ENCODE peak calls at places on chromosomes 12 and 14, in four cellular contexts. Y is transverse colon, B is sigmoid colon, S is K562. X is an unnamed sample. For H3K4me1, the result is how much of the 10 kb centered on the place peaks cover.

GRCh38 chr12:19186722-19187661 is 57.5 kb downstream of the PLEKHA5 start:
- DNase-seq in Y (no peak), B (no peak), S (peak), X (no peak)

GRCh38 chr12:13000935-13001724 is 1.1 kb upstream of the HEBP1 start:
- DNase-seq in Y (peak), B (peak), S (peak), X (no peak)

GRCh38 chr12:90991952-90992465 is 12.8 kb downstream of the EPYC start:
- DNase-seq in Y (no peak), B (no peak), S (no peak), X (no peak)

GRCh38 chr14:74459981-74460380 is 33.1 kb downstream of the NPC2 start:
- DNase-seq in Y (no peak), B (no peak), S (no peak), X (no peak)

GRCh38 chr14:100872241-100872640 is 31.3 kb downstream of the RTL1 start:
- DNase-seq in Y (no peak), B (no peak), S (no peak), X (no peak)

GRCh38 chr12:132248439-132249157 is 80.8 kb downstream of the GALNT9 start:
- DNase-seq in Y (no peak), B (no peak), S (no peak), X (no peak)

GRCh38 chr12:88503344-88503743 is 76.9 kb downstream of the KITLG start:
- DNase-seq in Y (no peak), B (no peak), S (no peak), X (no peak)

GRCh38 chr12:56186957-56187356 is 2.3 kb downstream of the SMARCC2 start:
- DNase-seq in Y (no peak), B (no peak), S (no peak), X (no peak)

GRCh38 chr12:13205809-13206559 is 9.5 kb downstream of the EMP1 start:
- DNase-seq in Y (no peak), B (no peak), S (no peak), X (no peak)

GRCh38 chr12:10196210-10196609 is 16.5 kb upstream of the GABARAPL1 start:
- DNase-seq in Y (no peak), B (no peak), S (no peak), X (no peak)

GRCh38 chr14:54252072-54252730 is 144.6 kb upstream of the CDKN3 start:
- DNase-seq in Y (no peak), B (no peak), S (no peak), X (no peak)

GRCh38 chr14:100839573-100840175 is 13.8 kb downstream of the MEG3 start:
- DNase-seq in Y (no peak), B (no peak), S (no peak), X (no peak)

GRCh38 chr12:48969847-48970701 is 1.5 kb downstream of the WNT10B start:
- DNase-seq in Y (no peak), B (no peak), S (peak), X (no peak)

GRCh38 chr14:54890794-54891193 is 11.8 kb downstream of the GCH1 start:
- DNase-seq in Y (no peak), B (no peak), S (no peak), X (no peak)

GRCh38 chr12:114400395-114400794 is 5.5 kb downstream of the TBX5 start:
- DNase-seq in Y (no peak), B (peak), S (no peak), X (no peak)

GRCh38 chr12:52063986-52064649 is 5.7 kb upstream of the ATG101 start:
- DNase-seq in Y (peak), B (peak), S (no peak), X (no peak)

GRCh38 chr14:105439179-105439578 is 19.6 kb downstream of the MTA1 start:
- DNase-seq in Y (no peak), B (no peak), S (no peak), X (no peak)

GRCh38 chr12:9064201-9064814 is 51.4 kb downstream of the A2M start:
- DNase-seq in Y (peak), B (peak), S (no peak), X (no peak)

GRCh38 chr12:72274926-72275325 is 2.8 kb downstream of the TRHDE start:
- DNase-seq in Y (no peak), B (no peak), S (no peak), X (no peak)

GRCh38 chr14:104337381-104337780 is 199.0 kb downstream of the KIF26A start:
- DNase-seq in Y (no peak), B (no peak), S (no peak), X (no peak)

GRCh38 chr12:107567871-107568619 is 117.6 kb upstream of the PWP1 start:
- DNase-seq in Y (no peak), B (no peak), S (no peak), X (no peak)

GRCh38 chr12:66467932-66468331 is 165.6 kb downstream of the HELB start:
- DNase-seq in Y (no peak), B (no peak), S (peak), X (no peak)

GRCh38 chr12:4914720-4915119 is 5.0 kb downstream of the KCNA1 start:
- DNase-seq in Y (no peak), B (no peak), S (no peak), X (no peak)

GRCh38 chr12:47373554-47374150 is 293.9 kb upstream of the AMIGO2 start:
- DNase-seq in Y (no peak), B (no peak), S (no peak), X (no peak)

GRCh38 chr12:108400900-108401480 is 61.9 kb upstream of the CMKLR1 start:
- DNase-seq in Y (no peak), B (no peak), S (no peak), X (no peak)

GRCh38 chr12:42936991-42937390 is 347.4 kb upstream of the PRICKLE1 start:
- DNase-seq in Y (no peak), B (no peak), S (no peak), X (no peak)

GRCh38 chr12:42933461-42934081 is 344.0 kb upstream of the PRICKLE1 start:
- DNase-seq in Y (no peak), B (no peak), S (no peak), X (no peak)

GRCh38 chr12:42935090-42935489 is 345.5 kb upstream of the PRICKLE1 start:
- DNase-seq in Y (no peak), B (no peak), S (no peak), X (no peak)

GRCh38 chr12:42932937-42933336 is 343.4 kb upstream of the PRICKLE1 start:
- DNase-seq in Y (no peak), B (no peak), S (no peak), X (no peak)

GRCh38 chr12:42935756-42936155 is 346.2 kb upstream of the PRICKLE1 start:
- DNase-seq in Y (no peak), B (no peak), S (no peak), X (no peak)
- TF ChIP-seq EP300 in Y (no peak), B (no peak), S (no peak), X (no peak)

GRCh38 chr12:75489187-75489586 is 8.6 kb downstream of the GLIPR1 start:
- DNase-seq in Y (no peak), B (no peak), S (no peak), X (no peak)
- H3K4me1 ChIP-seq in Y (under half), B (under half), S (under half), X (under half)

DNA sequence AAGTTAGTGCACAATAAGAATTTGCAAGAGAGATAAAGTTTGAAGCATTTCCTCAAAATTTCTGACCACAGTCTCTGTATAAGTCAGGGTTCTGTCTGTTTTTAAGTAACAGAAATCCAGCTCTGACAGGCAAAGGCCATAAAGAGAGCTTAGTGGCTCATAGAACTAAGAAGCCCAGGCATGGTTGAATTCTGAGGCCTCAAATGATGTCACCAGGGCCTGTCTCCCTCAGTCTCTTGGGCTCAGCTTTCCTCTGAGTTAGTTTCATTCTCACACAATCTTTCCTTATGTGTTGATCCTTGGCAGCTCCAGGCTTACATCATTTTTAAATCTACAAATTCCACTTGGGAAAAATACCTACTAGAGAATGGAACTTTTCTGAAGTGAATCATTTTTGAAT is 173.4 kb upstream of the ATP2B1 start:
- DNase-seq in Y (no peak), B (no peak), S (no peak), X (no peak)
- TF ChIP-seq EP300 in Y (no peak), B (no peak), S (no peak), X (no peak)

DNA sequence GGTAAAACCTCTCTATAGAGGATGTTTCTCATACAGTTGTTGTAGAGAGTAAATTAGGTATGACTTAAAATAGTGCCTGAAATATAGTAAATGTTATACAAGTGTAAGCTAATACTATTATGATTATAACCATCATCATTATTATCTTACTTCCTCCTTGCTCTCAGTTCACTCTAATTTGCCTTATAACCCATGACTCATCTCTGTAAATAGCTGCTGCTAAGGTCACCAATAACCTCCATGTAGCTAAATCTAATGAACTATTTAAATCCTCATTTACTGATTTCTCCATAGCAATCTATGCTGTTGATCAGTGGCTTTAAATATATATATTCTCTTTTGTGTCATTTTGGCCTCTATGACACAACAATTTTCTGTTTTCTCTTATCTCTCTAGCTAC is 109.6 kb downstream of the RMST start:
- DNase-seq in Y (no peak), B (no peak), S (no peak), X (no peak)
- H3K4me1 ChIP-seq in Y (under half), B (under half), S (under half), X (under half)

DNA sequence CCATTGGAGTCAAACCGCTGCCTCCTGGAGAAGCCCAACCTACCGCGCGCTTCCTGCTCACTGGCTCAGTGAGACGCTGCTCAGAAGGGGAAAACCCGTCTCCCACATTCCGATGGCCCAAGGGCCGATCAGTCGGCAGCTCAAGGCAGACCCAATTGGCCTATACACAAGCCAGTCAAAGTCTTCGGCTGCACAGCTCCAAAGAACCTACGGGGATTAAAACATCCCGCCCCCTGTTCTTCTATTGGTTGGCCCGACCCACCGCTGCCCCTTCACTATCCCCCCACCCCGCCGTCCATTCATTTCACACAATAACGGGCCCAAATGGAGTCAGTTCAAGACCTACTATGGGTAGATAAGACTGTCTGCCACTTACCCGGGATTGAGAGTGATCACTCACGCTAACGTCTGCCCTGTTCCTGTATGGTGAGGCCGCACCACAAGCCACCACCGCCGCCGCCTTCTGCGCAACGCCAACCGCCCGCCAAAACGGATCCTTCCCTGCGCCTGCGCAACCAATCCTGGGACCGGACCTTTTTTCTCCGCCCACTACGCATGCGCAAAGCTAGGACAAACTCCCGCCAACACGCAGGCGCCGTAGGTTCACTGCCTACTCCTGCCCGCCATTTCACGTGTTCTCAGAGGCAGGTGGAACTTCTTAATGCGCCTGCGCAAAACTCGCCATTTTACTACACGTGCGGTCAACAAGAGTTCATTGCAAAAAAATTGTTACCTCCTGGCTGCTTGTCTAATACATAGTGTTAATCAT is at the start of gene CBX5:
- DNase-seq in Y (peak), B (peak), S (peak), X (peak)
- TF ChIP-seq EP300 in Y (no peak), B (no peak), S (no peak), X (no peak)

DNA sequence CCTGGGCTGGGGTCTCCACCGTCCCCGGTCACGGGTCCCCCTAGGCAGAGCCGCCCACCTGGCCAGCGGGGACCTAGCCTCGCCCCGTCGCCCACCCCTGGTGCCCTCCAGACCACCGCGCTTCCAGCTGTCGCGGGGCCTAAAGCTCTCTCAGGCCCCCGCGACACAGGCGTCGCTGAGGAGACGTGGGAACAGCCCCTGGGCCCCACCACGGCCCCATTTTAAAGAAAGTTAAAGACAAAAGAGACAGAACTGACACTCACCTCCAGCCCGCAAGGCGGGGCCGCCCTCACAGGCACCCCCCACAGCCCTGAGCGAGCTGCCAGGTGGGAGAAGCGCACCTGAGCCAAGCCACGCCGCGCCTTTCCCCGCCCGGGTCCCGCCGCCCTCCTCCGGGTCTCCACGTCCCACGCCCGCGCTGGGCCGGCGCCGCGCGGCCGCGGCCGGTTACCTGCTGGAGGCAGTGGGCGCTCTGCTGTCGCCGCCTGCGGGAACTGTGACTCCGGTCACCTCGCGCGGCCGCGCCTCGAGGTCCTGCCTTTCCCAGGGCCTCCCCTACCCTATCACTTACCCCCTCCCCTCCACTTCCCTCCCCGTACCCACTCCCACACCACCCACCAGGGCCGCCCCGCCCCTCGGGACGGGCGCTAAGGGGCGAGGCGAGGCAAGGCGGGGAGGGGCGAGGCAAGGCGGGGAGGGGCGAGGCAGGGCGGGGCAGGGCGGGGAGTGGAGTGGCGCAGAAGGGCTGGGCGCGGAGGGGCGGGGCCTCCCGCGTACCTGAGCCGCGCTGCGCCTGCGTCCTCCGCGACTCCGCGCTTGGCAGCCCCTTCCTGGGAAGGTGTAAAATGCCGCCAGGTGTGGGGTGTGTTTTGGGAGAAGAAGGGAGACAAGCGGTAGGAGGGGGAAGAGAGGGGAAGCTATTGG is 31.2 kb downstream of the TC2N start:
- DNase-seq in Y (peak), B (peak), S (peak), X (no peak)
- H3K4me1 ChIP-seq in Y (under half), B (under half), S (under half), X (under half)

GRCh38 chr14:49769581-49770211 is 1.7 kb downstream of the KLHDC2 start:
- DNase-seq in Y (peak), B (no peak), S (no peak), X (no peak)

GRCh38 chr14:49768301-49769121 is 558 bp downstream of the KLHDC2 start:
- DNase-seq in Y (peak), B (peak), S (peak), X (no peak)

GRCh38 chr14:49769171-49769570 is 1.2 kb downstream of the KLHDC2 start:
- DNase-seq in Y (peak), B (no peak), S (no peak), X (no peak)

GRCh38 chr14:49766839-49767238 is 1.1 kb upstream of the KLHDC2 start:
- DNase-seq in Y (peak), B (no peak), S (no peak), X (no peak)

DNA sequence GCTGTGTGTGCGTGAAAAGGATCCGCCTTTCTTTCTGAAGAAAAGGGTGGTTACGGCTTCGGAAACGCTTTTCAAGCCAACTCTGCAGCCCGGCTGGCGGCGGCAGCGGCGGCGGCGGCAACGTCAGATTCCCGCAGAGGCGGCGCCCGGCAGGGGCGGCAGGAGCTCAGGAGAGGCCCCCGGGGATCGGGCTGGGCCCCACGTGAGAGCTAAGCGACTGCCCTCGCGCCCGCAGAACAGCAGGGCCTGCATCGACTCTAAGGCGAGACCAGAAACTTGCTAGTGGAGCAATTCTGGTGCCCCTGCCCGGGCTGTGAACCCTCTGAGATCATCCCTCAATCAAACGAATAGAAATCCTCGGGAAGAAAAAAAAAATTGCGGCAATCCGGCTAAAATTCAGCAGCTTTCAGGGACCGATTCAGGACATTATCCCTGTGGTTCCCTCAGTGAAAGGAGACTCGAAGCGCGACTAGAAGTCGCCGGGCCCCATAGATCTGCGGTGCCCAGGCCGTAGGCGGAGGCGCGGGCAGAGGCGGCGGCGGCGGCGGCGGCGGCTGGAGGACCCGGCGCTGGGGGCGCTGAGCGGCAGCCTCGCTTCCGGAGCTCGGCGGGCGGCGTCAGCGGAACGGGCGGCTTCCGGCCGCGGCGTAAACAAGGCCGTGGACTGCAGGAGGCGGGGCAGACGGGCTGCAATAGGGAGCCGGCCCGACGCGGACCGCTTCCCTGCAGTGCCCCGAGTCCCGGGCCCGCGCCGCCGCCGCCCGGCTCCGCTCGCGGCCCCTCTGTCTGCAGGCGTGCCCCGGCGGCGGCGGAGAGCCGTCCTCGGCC is at the start of gene KLHDC2:
- DNase-seq in Y (peak), B (peak), S (peak), X (peak)
- TF ChIP-seq EP300 in Y (no peak), B (no peak), S (no peak), X (no peak)

GRCh38 chr12:42104784-42105183 is 39.9 kb downstream of the GXYLT1 start:
- DNase-seq in Y (no peak), B (no peak), S (no peak), X (no peak)

GRCh38 chr12:42099433-42099832 is 45.2 kb downstream of the GXYLT1 start:
- DNase-seq in Y (no peak), B (no peak), S (no peak), X (no peak)

GRCh38 chr12:42102720-42103119 is 42.0 kb downstream of the GXYLT1 start:
- DNase-seq in Y (no peak), B (no peak), S (no peak), X (no peak)

GRCh38 chr12:42103155-42103554 is 41.5 kb downstream of the GXYLT1 start:
- DNase-seq in Y (no peak), B (no peak), S (no peak), X (no peak)

DNA sequence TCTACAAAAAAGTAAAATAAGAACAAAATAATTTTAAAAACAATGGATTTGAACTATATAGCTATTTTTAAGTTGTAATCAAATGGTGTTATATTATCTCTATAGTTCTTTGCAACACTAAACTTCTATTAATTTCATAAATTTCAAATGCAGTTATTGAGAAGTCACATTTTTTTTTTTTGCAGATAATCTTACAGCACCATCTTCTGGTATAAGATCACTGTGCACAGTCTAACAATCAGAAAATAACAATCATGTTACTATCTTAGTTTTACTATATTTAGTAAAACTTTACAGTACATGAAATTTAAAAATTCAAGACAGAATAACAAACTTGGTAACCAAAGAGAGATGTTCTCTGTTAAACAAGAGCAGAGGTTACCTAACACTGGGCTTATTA is 40.6 kb downstream of the GXYLT1 start:
- DNase-seq in Y (no peak), B (no peak), S (no peak), X (no peak)
- H3K4me1 ChIP-seq in Y (under half), B (under half), S (under half), X (under half)